ENCODE peak calls at places on chromosomes 11 and 22, in seven cellular contexts. One of them, this sample, is unnamed.
A peak's percentile ranks its signal among the peaks of the same experiment; 100 is the strongest.

GRCh38 chr11:105641433-105641832 is 31.6 kb downstream of the GRIA4 start:
- DNase-seq in lung: no peak
- DNase-seq in heart left ventricle: no peak
- DNase-seq in Peyer's patch: no peak
- DNase-seq in left lung: no peak
- DNase-seq in upper lobe of left lung: no peak
- DNase-seq in astrocyte: no peak
- DNase-seq in this sample: no peak

GRCh38 chr11:46348566-46348981 is 1.3 kb downstream of the DGKZ start:
- DNase-seq in lung: no peak
- DNase-seq in heart left ventricle: no peak
- DNase-seq in Peyer's patch: peak; percentile 85
- DNase-seq in left lung: no peak
- DNase-seq in upper lobe of left lung: no peak
- DNase-seq in astrocyte: no peak
- DNase-seq in this sample: no peak

GRCh38 chr11:71078482-71078881 is 173.9 kb downstream of the SHANK2 start:
- DNase-seq in lung: no peak
- DNase-seq in heart left ventricle: no peak
- DNase-seq in Peyer's patch: no peak
- DNase-seq in left lung: no peak
- DNase-seq in upper lobe of left lung: no peak
- DNase-seq in astrocyte: no peak
- DNase-seq in this sample: no peak

GRCh38 chr22:19960491-19961200 is 19.0 kb upstream of the TXNRD2 start:
- DNase-seq in lung: no peak
- DNase-seq in heart left ventricle: no peak
- DNase-seq in Peyer's patch: no peak
- DNase-seq in left lung: no peak
- DNase-seq in upper lobe of left lung: no peak
- DNase-seq in astrocyte: no peak
- DNase-seq in this sample: no peak

GRCh38 chr22:49507607-49508292 is 319.9 kb downstream of the BRD1 start:
- DNase-seq in lung: no peak
- DNase-seq in heart left ventricle: no peak
- DNase-seq in Peyer's patch: peak; percentile 25
- DNase-seq in left lung: no peak
- DNase-seq in upper lobe of left lung: peak; percentile 50
- DNase-seq in astrocyte: no peak
- DNase-seq in this sample: no peak

GRCh38 chr22:47802446-47802845 is 1040.0 kb downstream of the TBC1D22A start:
- DNase-seq in lung: no peak
- DNase-seq in heart left ventricle: no peak
- DNase-seq in Peyer's patch: peak; percentile 22
- DNase-seq in left lung: no peak
- DNase-seq in upper lobe of left lung: no peak
- DNase-seq in astrocyte: no peak
- DNase-seq in this sample: no peak

GRCh38 chr11:46066335-46066734 is 54.9 kb downstream of the PHF21A start:
- DNase-seq in lung: no peak
- DNase-seq in heart left ventricle: no peak
- DNase-seq in Peyer's patch: no peak
- DNase-seq in left lung: no peak
- DNase-seq in upper lobe of left lung: no peak
- DNase-seq in astrocyte: no peak
- DNase-seq in this sample: no peak

GRCh38 chr11:126661051-126661450 is 305.6 kb downstream of the ST3GAL4 start:
- DNase-seq in lung: no peak
- DNase-seq in heart left ventricle: no peak
- DNase-seq in Peyer's patch: no peak
- DNase-seq in left lung: no peak
- DNase-seq in upper lobe of left lung: no peak
- DNase-seq in astrocyte: no peak
- DNase-seq in this sample: no peak

GRCh38 chr11:134260503-134260902 is 7.1 kb downstream of the ACAD8 start:
- DNase-seq in lung: no peak
- DNase-seq in heart left ventricle: no peak
- DNase-seq in Peyer's patch: no peak
- DNase-seq in left lung: no peak
- DNase-seq in upper lobe of left lung: no peak
- DNase-seq in astrocyte: no peak
- DNase-seq in this sample: no peak

GRCh38 chr11:85827768-85828639 is 17.1 kb upstream of the SYTL2 start:
- DNase-seq in lung: no peak
- DNase-seq in heart left ventricle: no peak
- DNase-seq in Peyer's patch: no peak
- DNase-seq in left lung: no peak
- DNase-seq in upper lobe of left lung: no peak
- DNase-seq in astrocyte: peak; percentile 92
- DNase-seq in this sample: no peak

GRCh38 chr11:11409916-11410315 is 56.9 kb upstream of the CSNK2A3 start:
- DNase-seq in lung: no peak
- DNase-seq in heart left ventricle: no peak
- DNase-seq in Peyer's patch: no peak
- DNase-seq in left lung: no peak
- DNase-seq in upper lobe of left lung: no peak
- DNase-seq in astrocyte: no peak
- DNase-seq in this sample: no peak

GRCh38 chr11:112281776-112282175 is 21.1 kb upstream of the PLET1 start:
- DNase-seq in lung: no peak
- DNase-seq in heart left ventricle: no peak
- DNase-seq in Peyer's patch: no peak
- DNase-seq in left lung: no peak
- DNase-seq in upper lobe of left lung: no peak
- DNase-seq in astrocyte: no peak
- DNase-seq in this sample: no peak

GRCh38 chr22:46044718-46045458 is 67.9 kb upstream of the WNT7B start:
- DNase-seq in lung: no peak
- DNase-seq in heart left ventricle: no peak
- DNase-seq in Peyer's patch: peak; percentile 73
- DNase-seq in left lung: peak; percentile 41
- DNase-seq in upper lobe of left lung: peak; percentile 92
- DNase-seq in astrocyte: no peak
- DNase-seq in this sample: peak; percentile 68
- H3K4me1 ChIP-seq in lung: peaks cover 16% of the 10 kb centered on the region
- H3K4me1 ChIP-seq in heart left ventricle: peaks cover 52% of the 10 kb centered on the region
- H3K4me1 ChIP-seq in Peyer's patch: peaks cover 8% of the 10 kb centered on the region
- H3K4me1 ChIP-seq in left lung: peaks cover 74% of the 10 kb centered on the region
- H3K4me1 ChIP-seq in upper lobe of left lung: peaks cover 52% of the 10 kb centered on the region
- H3K4me1 ChIP-seq in astrocyte: peaks cover 26% of the 10 kb centered on the region
- H3K4me1 ChIP-seq in this sample: peaks cover 24% of the 10 kb centered on the region

GRCh38 chr11:69192282-69192681 is 36.5 kb downstream of the SMIM38 start:
- DNase-seq in lung: no peak
- DNase-seq in heart left ventricle: no peak
- DNase-seq in Peyer's patch: no peak
- DNase-seq in left lung: no peak
- DNase-seq in upper lobe of left lung: no peak
- DNase-seq in astrocyte: no peak
- DNase-seq in this sample: no peak
- TF ChIP-seq CTCF in lung: no peak
- TF ChIP-seq CTCF in heart left ventricle: no peak
- TF ChIP-seq CTCF in Peyer's patch: no peak
- TF ChIP-seq CTCF in left lung: no peak
- TF ChIP-seq CTCF in upper lobe of left lung: no peak
- TF ChIP-seq CTCF in astrocyte: no peak
- TF ChIP-seq CTCF in this sample: no peak

DNA sequence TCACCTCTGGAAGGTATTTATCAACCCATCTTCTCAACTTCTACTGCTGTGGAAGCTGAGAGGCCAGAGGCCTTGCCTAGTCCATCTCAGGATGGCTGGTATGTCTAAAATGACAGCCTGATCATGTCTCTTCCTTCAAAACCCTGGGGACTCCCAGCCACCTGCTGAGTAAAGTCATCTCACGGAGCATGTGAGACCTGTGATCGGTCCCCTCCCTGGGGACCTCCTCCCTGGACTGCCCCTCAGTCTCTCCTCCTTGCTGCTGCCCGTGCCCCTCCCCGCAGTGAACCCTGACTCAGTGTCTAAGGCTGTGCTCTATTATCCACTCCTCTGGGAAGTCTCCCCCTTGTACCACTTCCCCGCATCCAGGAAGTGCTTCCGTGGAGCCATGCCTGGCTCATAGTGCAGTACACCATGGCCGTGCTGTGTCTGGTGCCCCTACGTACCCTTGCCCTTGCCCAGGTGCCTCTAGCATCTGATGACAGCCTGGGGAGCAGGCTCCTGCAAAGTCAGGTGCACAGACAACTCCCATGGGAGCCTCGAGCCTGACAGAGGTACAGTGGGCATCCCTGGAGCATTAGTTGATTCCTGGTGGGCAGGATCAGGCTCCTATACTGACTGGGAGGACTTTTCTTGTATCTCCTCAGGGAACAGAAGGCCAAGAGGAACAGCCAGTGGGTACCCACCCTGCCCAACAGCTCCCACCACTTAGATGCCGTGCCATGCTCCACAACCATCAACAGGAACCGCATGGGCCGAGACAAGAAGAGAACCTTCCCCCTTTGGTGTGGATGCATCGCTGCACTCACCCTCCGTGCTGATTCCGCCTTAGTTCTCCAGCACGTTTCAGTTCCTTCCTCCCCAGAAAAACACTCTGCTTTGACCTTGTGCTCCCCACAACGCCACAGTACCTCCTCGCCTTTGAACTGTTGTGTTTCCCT is 13.8 kb downstream of the SMARCB1 start:
- DNase-seq in lung: no peak
- DNase-seq in heart left ventricle: no peak
- DNase-seq in Peyer's patch: peak; percentile 81
- DNase-seq in left lung: no peak
- DNase-seq in upper lobe of left lung: no peak
- DNase-seq in astrocyte: no peak
- DNase-seq in this sample: no peak
- H3K4me3 ChIP-seq in lung: no peak overlapping the region
- H3K4me3 ChIP-seq in heart left ventricle: no peak overlapping the region
- H3K4me3 ChIP-seq in Peyer's patch: no peak overlapping the region
- H3K4me3 ChIP-seq in left lung: no peak overlapping the region
- H3K4me3 ChIP-seq in upper lobe of left lung: no peak overlapping the region
- H3K4me3 ChIP-seq in astrocyte: no peak overlapping the region
- H3K4me3 ChIP-seq in this sample: no peak overlapping the region

DNA sequence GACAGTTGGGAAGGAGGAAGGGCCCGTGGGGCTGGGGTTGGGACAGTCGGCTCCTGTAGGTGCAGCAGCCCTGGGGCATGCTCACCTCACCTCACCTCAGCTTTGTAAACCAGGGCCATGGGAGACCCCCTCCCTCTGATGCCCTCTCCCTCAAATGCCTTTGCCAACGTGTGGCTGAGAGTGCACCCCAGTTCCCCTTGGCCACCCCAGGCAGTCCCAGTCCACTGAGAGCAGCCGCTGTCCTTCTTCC is 4.2 kb upstream of the NEAT1 start:
- DNase-seq in lung: no peak
- DNase-seq in heart left ventricle: peak; percentile 80
- DNase-seq in Peyer's patch: no peak
- DNase-seq in left lung: no peak
- DNase-seq in upper lobe of left lung: no peak
- DNase-seq in astrocyte: no peak
- DNase-seq in this sample: no peak
- H3K4me1 ChIP-seq in lung: peaks cover 13% of the 10 kb centered on the region
- H3K4me1 ChIP-seq in heart left ventricle: peaks cover 52% of the 10 kb centered on the region
- H3K4me1 ChIP-seq in Peyer's patch: peaks cover 29% of the 10 kb centered on the region
- H3K4me1 ChIP-seq in left lung: peaks cover 63% of the 10 kb centered on the region
- H3K4me1 ChIP-seq in upper lobe of left lung: peaks cover 39% of the 10 kb centered on the region
- H3K4me1 ChIP-seq in astrocyte: peaks cover 62% of the 10 kb centered on the region
- H3K4me1 ChIP-seq in this sample: peaks cover 32% of the 10 kb centered on the region

GRCh38 chr22:43980579-43980978 is 25.3 kb downstream of the SAMM50 start:
- DNase-seq in lung: no peak
- DNase-seq in heart left ventricle: no peak
- DNase-seq in Peyer's patch: no peak
- DNase-seq in left lung: no peak
- DNase-seq in upper lobe of left lung: no peak
- DNase-seq in astrocyte: no peak
- DNase-seq in this sample: no peak
- TF ChIP-seq CTCF in lung: no peak
- TF ChIP-seq CTCF in heart left ventricle: no peak
- TF ChIP-seq CTCF in Peyer's patch: no peak
- TF ChIP-seq CTCF in left lung: no peak
- TF ChIP-seq CTCF in upper lobe of left lung: no peak
- TF ChIP-seq CTCF in astrocyte: no peak
- TF ChIP-seq CTCF in this sample: no peak

DNA sequence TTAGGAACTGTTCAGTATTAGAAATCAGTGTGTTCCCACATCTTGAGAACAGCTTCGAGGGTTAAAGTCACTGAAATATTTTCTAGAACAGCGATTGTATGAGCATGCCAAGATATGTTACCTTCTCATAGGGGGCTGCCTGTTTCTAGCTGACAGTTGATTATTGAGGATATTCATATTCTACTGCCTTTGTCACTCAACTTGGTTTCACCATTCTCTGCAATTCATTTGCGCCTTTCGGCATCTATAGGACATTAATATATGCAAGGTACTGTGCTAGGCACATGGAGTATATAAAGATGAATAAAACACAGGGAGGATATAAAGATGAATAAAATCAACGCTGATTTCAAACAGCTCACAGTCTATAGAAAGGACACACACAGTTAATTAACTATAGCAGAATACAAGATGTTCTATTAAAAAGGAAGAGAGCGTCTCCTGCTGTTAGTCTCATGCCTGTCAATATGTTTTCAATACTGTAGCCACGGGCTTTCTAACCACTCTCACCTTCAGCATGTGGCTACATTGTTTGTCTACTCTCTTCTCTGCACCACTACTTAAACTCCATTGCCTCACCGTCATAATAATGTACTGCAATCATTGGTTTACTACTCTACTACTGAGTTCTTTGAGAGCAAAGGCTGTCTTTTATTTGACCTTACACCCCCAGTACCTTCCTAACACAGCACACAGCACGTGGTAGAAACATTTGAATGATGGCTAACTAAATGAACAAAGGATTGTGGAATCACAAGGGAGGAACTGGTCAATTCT is 81.9 kb downstream of the RAB30 start:
- DNase-seq in lung: no peak
- DNase-seq in heart left ventricle: no peak
- DNase-seq in Peyer's patch: no peak
- DNase-seq in left lung: no peak
- DNase-seq in upper lobe of left lung: no peak
- DNase-seq in astrocyte: no peak
- DNase-seq in this sample: no peak
- H3K4me3 ChIP-seq in lung: no peak overlapping the region
- H3K4me3 ChIP-seq in heart left ventricle: no peak overlapping the region
- H3K4me3 ChIP-seq in Peyer's patch: no peak overlapping the region
- H3K4me3 ChIP-seq in left lung: no peak overlapping the region
- H3K4me3 ChIP-seq in upper lobe of left lung: no peak overlapping the region
- H3K4me3 ChIP-seq in astrocyte: no peak overlapping the region
- H3K4me3 ChIP-seq in this sample: no peak overlapping the region

This sample was measured in ascending aorta.